ENCODE peak calls at places on chromosomes 3 and 15, in six cellular contexts. One of them, this sample, is unnamed.

GRCh38 chr3:132352556-132353143 is 35.4 kb downstream of the ACP3 start:
- DNase-seq in H1: no peak
- DNase-seq in HepG2: peak
- DNase-seq in K562: peak
- DNase-seq in GM12891: peak
- DNase-seq in GM12878: peak
- DNase-seq in this sample: peak

GRCh38 chr3:141063831-141064230 is 12.7 kb downstream of the SPSB4 start:
- DNase-seq in GM12891: no peak
- DNase-seq in HepG2: no peak
- DNase-seq in GM12878: no peak
- DNase-seq in K562: no peak
- DNase-seq in H1: no peak
- DNase-seq in this sample: no peak

GRCh38 chr3:27089063-27089462 is 280.1 kb downstream of the NEK10 start:
- DNase-seq in GM12878: no peak
- DNase-seq in HepG2: no peak
- DNase-seq in K562: no peak
- DNase-seq in GM12891: no peak
- DNase-seq in H1: no peak
- DNase-seq in this sample: no peak

GRCh38 chr15:92164327-92165000 is 229.2 kb upstream of the ST8SIA2 start:
- DNase-seq in K562: no peak
- DNase-seq in H1: no peak
- DNase-seq in HepG2: peak
- DNase-seq in GM12891: no peak
- DNase-seq in GM12878: no peak
- DNase-seq in this sample: no peak

GRCh38 chr3:38127611-38128302 is 9.2 kb downstream of the ACAA1 start:
- DNase-seq in GM12891: no peak
- DNase-seq in K562: no peak
- DNase-seq in HepG2: no peak
- DNase-seq in GM12878: no peak
- DNase-seq in H1: no peak
- DNase-seq in this sample: no peak

GRCh38 chr15:57923311-57923710 is 142.2 kb downstream of the ALDH1A2 start:
- DNase-seq in K562: no peak
- DNase-seq in HepG2: no peak
- DNase-seq in GM12891: no peak
- DNase-seq in GM12878: no peak
- DNase-seq in H1: no peak
- DNase-seq in this sample: no peak

GRCh38 chr15:58246041-58246440 is 107.9 kb downstream of the AQP9 start:
- DNase-seq in K562: no peak
- DNase-seq in GM12891: no peak
- DNase-seq in GM12878: no peak
- DNase-seq in HepG2: no peak
- DNase-seq in H1: no peak
- DNase-seq in this sample: no peak

GRCh38 chr3:186121968-186122367 is 13.1 kb upstream of the ETV5 start:
- DNase-seq in H1: no peak
- DNase-seq in GM12878: no peak
- DNase-seq in HepG2: no peak
- DNase-seq in GM12891: no peak
- DNase-seq in K562: no peak
- DNase-seq in this sample: no peak

GRCh38 chr3:16328124-16328523 is 63.1 kb downstream of the OXNAD1 start:
- DNase-seq in HepG2: no peak
- DNase-seq in GM12891: no peak
- DNase-seq in GM12878: no peak
- DNase-seq in H1: no peak
- DNase-seq in K562: no peak
- DNase-seq in this sample: no peak

GRCh38 chr15:69876556-69876955 is 221.2 kb downstream of the TLE3 start:
- DNase-seq in GM12878: no peak
- DNase-seq in H1: no peak
- DNase-seq in HepG2: no peak
- DNase-seq in K562: no peak
- DNase-seq in GM12891: no peak
- DNase-seq in this sample: no peak

GRCh38 chr3:141410408-141410807 is 42.1 kb downstream of the ZBTB38 start:
- DNase-seq in GM12891: no peak
- DNase-seq in HepG2: no peak
- DNase-seq in GM12878: no peak
- DNase-seq in K562: peak
- DNase-seq in H1: no peak
- DNase-seq in this sample: no peak

GRCh38 chr3:112730210-112730609 is 89.3 kb upstream of the CCDC80 start:
- DNase-seq in HepG2: no peak
- DNase-seq in GM12891: no peak
- DNase-seq in H1: no peak
- DNase-seq in GM12878: no peak
- DNase-seq in K562: no peak
- DNase-seq in this sample: no peak

GRCh38 chr3:24161841-24162240 is 216.8 kb downstream of the NR1D2 start:
- DNase-seq in H1: no peak
- DNase-seq in K562: no peak
- DNase-seq in GM12878: no peak
- DNase-seq in GM12891: no peak
- DNase-seq in HepG2: no peak
- DNase-seq in this sample: no peak

GRCh38 chr15:28185148-28185895 is 86.2 kb upstream of the OCA2 start:
- DNase-seq in H1: no peak
- DNase-seq in GM12878: no peak
- DNase-seq in HepG2: no peak
- DNase-seq in GM12891: no peak
- DNase-seq in K562: no peak
- DNase-seq in this sample: no peak

GRCh38 chr15:71082803-71083202 is 32.5 kb upstream of the THSD4 start:
- DNase-seq in H1: no peak
- DNase-seq in GM12891: no peak
- DNase-seq in K562: no peak
- DNase-seq in GM12878: no peak
- DNase-seq in HepG2: no peak
- DNase-seq in this sample: no peak

GRCh38 chr3:191141728-191142127 is 57.3 kb upstream of the OSTN start:
- DNase-seq in GM12891: no peak
- DNase-seq in GM12878: no peak
- DNase-seq in HepG2: no peak
- DNase-seq in K562: no peak
- DNase-seq in H1: no peak
- DNase-seq in this sample: no peak

GRCh38 chr15:26771917-26772587 is 814 bp downstream of the GABRB3 start:
- DNase-seq in H1: no peak
- DNase-seq in HepG2: no peak
- DNase-seq in GM12891: no peak
- DNase-seq in K562: no peak
- DNase-seq in GM12878: no peak
- DNase-seq in this sample: no peak

GRCh38 chr3:42873216-42873982 is 2.3 kb downstream of the CYP8B1 start:
- DNase-seq in GM12891: no peak
- DNase-seq in K562: no peak
- DNase-seq in GM12878: no peak
- DNase-seq in HepG2: no peak
- DNase-seq in H1: no peak
- DNase-seq in this sample: no peak
- TF ChIP-seq POLR2A in GM12891: no peak
- TF ChIP-seq POLR2A in K562: no peak
- TF ChIP-seq POLR2A in GM12878: no peak
- TF ChIP-seq POLR2A in HepG2: no peak
- TF ChIP-seq POLR2A in H1: no peak
- TF ChIP-seq POLR2A in this sample: no peak

GRCh38 chr3:76811418-76811817 is 228.5 kb upstream of the ROBO2 start:
- DNase-seq in GM12878: no peak
- DNase-seq in HepG2: no peak
- DNase-seq in K562: no peak
- DNase-seq in H1: no peak
- DNase-seq in GM12891: no peak
- DNase-seq in this sample: no peak

DNA sequence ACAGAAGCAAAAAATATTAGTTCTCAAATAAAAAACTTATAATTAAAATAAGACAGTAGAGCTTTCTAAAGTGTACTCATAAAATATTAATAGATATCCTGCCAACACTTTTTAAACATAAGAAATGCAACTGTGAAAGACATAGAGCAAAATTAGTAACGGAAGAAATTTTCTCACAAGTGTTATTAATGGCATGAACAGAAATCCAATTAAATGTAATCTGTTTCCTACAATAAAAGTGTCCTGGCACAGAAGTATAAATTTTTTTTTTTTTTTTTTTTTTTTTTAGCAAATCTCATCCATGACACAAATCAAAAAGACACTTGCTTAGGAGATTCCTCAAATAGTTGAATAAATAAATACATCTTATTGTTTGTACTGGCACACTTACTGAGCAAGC is 227.2 kb upstream of the ROBO2 start:
- DNase-seq in GM12891: no peak
- DNase-seq in K562: no peak
- DNase-seq in HepG2: no peak
- DNase-seq in H1: no peak
- DNase-seq in GM12878: no peak
- DNase-seq in this sample: no peak
- TF ChIP-seq TAF1 in GM12891: no peak
- TF ChIP-seq TAF1 in K562: no peak
- TF ChIP-seq TAF1 in HepG2: no peak
- TF ChIP-seq TAF1 in H1: no peak
- TF ChIP-seq TAF1 in GM12878: no peak
- TF ChIP-seq TAF1 in this sample: no peak

DNA sequence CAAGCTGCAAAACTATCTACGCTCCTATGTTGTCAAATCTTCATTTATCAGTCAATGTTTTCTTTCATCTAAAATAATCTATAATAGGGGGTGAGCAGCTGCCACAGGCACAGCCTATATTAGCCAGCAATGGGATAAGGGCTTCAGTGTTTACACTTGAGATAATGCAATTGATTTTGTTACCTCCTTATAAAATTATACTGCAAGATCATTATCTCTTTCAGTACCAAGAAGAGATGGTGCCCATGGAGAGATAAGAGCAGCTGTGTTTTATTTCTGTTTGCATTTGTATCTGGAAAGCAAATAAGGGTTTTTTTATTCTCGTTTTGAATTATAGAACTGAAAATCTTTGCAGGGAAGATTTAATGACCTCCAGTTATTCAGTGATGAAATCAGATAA is 68.9 kb downstream of the PLD1 start:
- DNase-seq in K562: no peak
- DNase-seq in GM12891: no peak
- DNase-seq in H1: no peak
- DNase-seq in HepG2: no peak
- DNase-seq in GM12878: no peak
- DNase-seq in this sample: no peak
- TF ChIP-seq POLR2AphosphoS5 in K562: no peak
- TF ChIP-seq POLR2AphosphoS5 in GM12891: no peak
- TF ChIP-seq POLR2AphosphoS5 in H1: no peak
- TF ChIP-seq POLR2AphosphoS5 in HepG2: no peak
- TF ChIP-seq POLR2AphosphoS5 in GM12878: no peak
- TF ChIP-seq POLR2AphosphoS5 in this sample: no peak

GRCh38 chr3:36942632-36943248 is 2.1 kb downstream of the TRANK1 start:
- DNase-seq in GM12878: no peak
- DNase-seq in H1: no peak
- DNase-seq in GM12891: no peak
- DNase-seq in K562: no peak
- DNase-seq in HepG2: no peak
- DNase-seq in this sample: no peak

GRCh38 chr3:36943601-36944000 is 1.3 kb downstream of the TRANK1 start:
- DNase-seq in HepG2: no peak
- DNase-seq in GM12878: no peak
- DNase-seq in K562: no peak
- DNase-seq in GM12891: no peak
- DNase-seq in H1: no peak
- DNase-seq in this sample: no peak

GRCh38 chr3:36945326-36945980 is 599 bp upstream of the TRANK1 start:
- DNase-seq in GM12891: no peak
- DNase-seq in GM12878: no peak
- DNase-seq in K562: no peak
- DNase-seq in HepG2: no peak
- DNase-seq in H1: no peak
- DNase-seq in this sample: no peak

GRCh38 chr3:36944012-36944640 is 728 bp downstream of the TRANK1 start:
- DNase-seq in HepG2: no peak
- DNase-seq in K562: no peak
- DNase-seq in H1: no peak
- DNase-seq in GM12891: peak
- DNase-seq in GM12878: no peak
- DNase-seq in this sample: peak

DNA sequence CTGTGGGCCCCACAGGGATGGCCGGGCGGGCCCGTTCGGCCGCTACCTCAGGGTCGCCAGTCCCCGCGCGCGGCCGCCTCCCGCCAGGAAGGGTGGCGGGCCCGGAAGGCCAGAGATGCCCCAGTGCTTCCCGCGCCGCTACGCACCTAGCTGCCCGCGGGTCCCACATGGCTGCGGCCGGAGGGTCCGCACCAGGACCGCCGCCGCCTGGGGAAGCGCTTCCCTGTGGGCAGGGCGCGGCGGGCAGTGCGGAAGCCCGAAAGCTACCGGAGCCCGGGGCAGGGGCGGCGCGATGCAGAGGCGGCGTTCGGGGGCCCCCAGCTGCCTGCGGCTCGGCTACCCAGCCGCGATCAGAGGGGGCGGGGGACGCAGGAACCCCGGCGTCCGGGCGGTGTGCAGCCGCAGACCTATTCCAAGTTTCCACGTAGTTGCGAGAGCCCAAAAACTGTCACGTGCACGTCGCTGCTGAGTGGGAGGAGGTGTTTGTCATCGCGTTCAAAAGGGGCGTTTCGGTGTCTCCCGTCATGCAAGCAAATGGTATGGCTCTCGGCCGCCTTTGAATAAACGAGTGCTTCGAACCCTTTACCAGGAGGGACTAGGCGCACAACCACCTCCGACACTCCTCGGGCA is at the start of gene TRANK1:
- DNase-seq in H1: no peak
- DNase-seq in GM12878: no peak
- DNase-seq in HepG2: no peak
- DNase-seq in K562: no peak
- DNase-seq in GM12891: peak
- DNase-seq in this sample: peak
- TF ChIP-seq POLR2A in H1: no peak
- TF ChIP-seq POLR2A in GM12878: no peak
- TF ChIP-seq POLR2A in HepG2: no peak
- TF ChIP-seq POLR2A in K562: no peak
- TF ChIP-seq POLR2A in GM12891: no peak
- TF ChIP-seq POLR2A in this sample: no peak